ENCODE peak calls at places on chromosomes 16 and 17, in ten cellular contexts. C, N, H, Q, Y, F, M, G, B and X are unnamed samples.

GRCh38 chr17:68365469-68365868 is 74.2 kb downstream of the ARSG start:
- DNase-seq in C (no peak), N (no peak), H (no peak), Q (no peak), Y (no peak), F (no peak), M (no peak), G (no peak), B (no peak), X (no peak)

GRCh38 chr16:20814761-20815160 is 8.4 kb downstream of the REXO5 start:
- DNase-seq in C (no peak), N (no peak), H (no peak), Q (no peak), Y (no peak), F (no peak), M (no peak), G (no peak), B (no peak), X (peak)

GRCh38 chr17:40086150-40087044 is 14.0 kb downstream of the NR1D1 start:
- DNase-seq in C (no peak), N (peak), H (no peak), Q (peak), Y (no peak), F (peak), M (peak), G (no peak), B (peak), X (no peak)

GRCh38 chr17:17313350-17313991 is 10.3 kb downstream of the NT5M start:
- DNase-seq in C (no peak), N (no peak), H (no peak), Q (peak), Y (peak), F (peak), M (peak), G (no peak), B (peak), X (no peak)

GRCh38 chr17:37756060-37756459 is 11.2 kb upstream of the HNF1B start:
- DNase-seq in C (no peak), N (no peak), H (no peak), Q (no peak), Y (no peak), F (no peak), M (no peak), G (no peak), B (peak), X (no peak)

GRCh38 chr17:36072431-36073121 is 8.5 kb downstream of the CCL18 start:
- DNase-seq in C (peak), N (no peak), H (peak), Q (peak), Y (peak), F (peak), M (peak), G (peak), B (peak), X (peak)

GRCh38 chr16:66735891-66736290 is 15.5 kb downstream of the DYNC1LI2 start:
- DNase-seq in C (no peak), N (no peak), H (no peak), Q (no peak), Y (no peak), F (no peak), M (no peak), G (no peak), B (no peak), X (no peak)

GRCh38 chr17:1076982-1077302 is 80.0 kb downstream of the TIMM22 start:
- DNase-seq in C (no peak), N (no peak), H (no peak), Q (no peak), Y (no peak), F (no peak), M (peak), G (no peak), B (no peak), X (no peak)

GRCh38 chr16:75354170-75354569 is 79.1 kb downstream of the CFDP1 start:
- DNase-seq in C (no peak), N (no peak), H (no peak), Q (no peak), Y (no peak), F (no peak), M (no peak), G (no peak), B (no peak), X (no peak)

GRCh38 chr16:81752225-81752875 is 26.7 kb upstream of the PLCG2 start:
- DNase-seq in C (peak), N (no peak), H (no peak), Q (no peak), Y (no peak), F (peak), M (peak), G (no peak), B (peak), X (peak)

GRCh38 chr17:7380321-7380720 is 568 bp upstream of the TNK1 start:
- DNase-seq in C (no peak), N (no peak), H (no peak), Q (no peak), Y (no peak), F (peak), M (peak), G (no peak), B (peak), X (no peak)

GRCh38 chr17:78432226-78432894 is 53.9 kb downstream of the PGS1 start:
- DNase-seq in C (no peak), N (no peak), H (no peak), Q (no peak), Y (no peak), F (no peak), M (no peak), G (no peak), B (no peak), X (no peak)

GRCh38 chr17:6290488-6291196 is 144.3 kb downstream of the AIPL1 start:
- DNase-seq in C (no peak), N (no peak), H (no peak), Q (no peak), Y (no peak), F (no peak), M (no peak), G (no peak), B (no peak), X (no peak)

GRCh38 chr16:72013888-72014538 is 5.5 kb downstream of the DHODH start:
- DNase-seq in C (no peak), N (no peak), H (no peak), Q (no peak), Y (no peak), F (no peak), M (peak), G (no peak), B (no peak), X (no peak)

GRCh38 chr17:42484304-42484703 is 25.6 kb downstream of the ATP6V0A1 start:
- DNase-seq in C (peak), N (no peak), H (no peak), Q (peak), Y (no peak), F (no peak), M (no peak), G (no peak), B (no peak), X (peak)

GRCh38 chr16:10693889-10694288 is 841 bp downstream of the TEKT5 start:
- DNase-seq in C (no peak), N (no peak), H (no peak), Q (no peak), Y (no peak), F (no peak), M (no peak), G (no peak), B (no peak), X (no peak)

GRCh38 chr16:77344306-77344705 is 90.5 kb downstream of the ADAMTS18 start:
- DNase-seq in C (no peak), N (no peak), H (no peak), Q (no peak), Y (no peak), F (no peak), M (no peak), G (no peak), B (no peak), X (peak)